ENCODE peak calls at places on chromosomes 13 and 19, in nine cellular contexts. O is fibroblast of lung, I is heart right ventricle, V is cardiac muscle cell, M is foreskin fibroblast, A is astrocyte of the spinal cord, G is heart left ventricle, C is testis, W is AG10803. E is an unnamed sample.

GRCh38 chr19:1230585-1231489 is 7.0 kb downstream of the CBARP start:
- DNase-seq in O (no peak), I (no peak), V (no peak), M (no peak), A (no peak), G (no peak), C (no peak), W (no peak), E (no peak)

GRCh38 chr19:29478578-29479565 is 46.9 kb upstream of the VSTM2B start:
- DNase-seq in O (no peak), I (no peak), V (peak; percentile 65), M (no peak), A (no peak), G (no peak), C (no peak), W (peak; percentile 8), E (no peak)

GRCh38 chr19:5880604-5881078 is 10.3 kb upstream of the FUT5 start:
- DNase-seq in O (peak; percentile 72), I (peak; percentile 76), V (peak; percentile 92), M (peak; percentile 38), A (peak; percentile 66), G (peak; percentile 77), C (peak; percentile 51), W (peak; percentile 88), E (no peak)

GRCh38 chr19:48487944-48488343 is 18.8 kb downstream of the CYTH2 start:
- DNase-seq in O (peak; percentile 81), I (peak; percentile 65), V (no peak), M (peak; percentile 86), A (peak; percentile 71), G (peak; percentile 73), C (no peak), W (peak; percentile 87), E (no peak)

GRCh38 chr19:15378529-15379082 is 981 bp downstream of the AKAP8 start:
- DNase-seq in O (peak; percentile 40), I (no peak), V (peak; percentile 71), M (peak; percentile 50), A (peak; percentile 38), G (no peak), C (peak; percentile 68), W (peak; percentile 49), E (peak; percentile 36)

GRCh38 chr13:51976423-51976822 is 34.8 kb downstream of the ATP7B start:
- DNase-seq in O (no peak), I (no peak), V (no peak), M (no peak), A (no peak), G (no peak), C (no peak), W (no peak), E (no peak)

GRCh38 chr19:15170345-15170744 is 30.4 kb downstream of the NOTCH3 start:
- DNase-seq in O (no peak), I (no peak), V (no peak), M (no peak), A (no peak), G (no peak), C (no peak), W (no peak), E (no peak)

GRCh38 chr19:18456974-18457373 is 19.0 kb upstream of the ISYNA1 start:
- DNase-seq in O (no peak), I (peak; percentile 68), V (no peak), M (no peak), A (no peak), G (no peak), C (peak; percentile 77), W (no peak), E (no peak)

GRCh38 chr13:89923052-89923451 is 1424.4 kb upstream of the MIR17HG start:
- DNase-seq in O (no peak), I (no peak), V (no peak), M (no peak), A (no peak), G (no peak), C (no peak), W (no peak), E (no peak)

GRCh38 chr13:89920461-89920860 is 1427.0 kb upstream of the MIR17HG start:
- DNase-seq in O (no peak), I (no peak), V (no peak), M (no peak), A (no peak), G (no peak), C (no peak), W (no peak), E (no peak)

GRCh38 chr13:89930861-89931260 is 1416.6 kb upstream of the MIR17HG start:
- DNase-seq in O (no peak), I (no peak), V (no peak), M (no peak), A (no peak), G (no peak), C (no peak), W (no peak), E (no peak)

GRCh38 chr13:89923731-89924130 is 1423.8 kb upstream of the MIR17HG start:
- DNase-seq in O (peak; percentile 30), I (no peak), V (no peak), M (no peak), A (peak; percentile 35), G (no peak), C (no peak), W (no peak), E (no peak)

GRCh38 chr13:89925107-89925506 is 1422.4 kb upstream of the MIR17HG start:
- DNase-seq in O (peak; percentile 20), I (no peak), V (peak; percentile 58), M (no peak), A (peak; percentile 43), G (no peak), C (no peak), W (peak; percentile 3), E (no peak)
- TF ChIP-seq CTCF in O (no peak), I (peak; percentile 34), V (peak; percentile 36), M (no peak), A (peak; percentile 61), G (peak; percentile 16), C (no peak), W (peak; percentile 29), E (no peak)

GRCh38 chr19:9407827-9408226 is 27.5 kb downstream of the ZNF266 start:
- DNase-seq in O (no peak), I (no peak), V (no peak), M (no peak), A (no peak), G (no peak), C (no peak), W (no peak), E (no peak)

DNA sequence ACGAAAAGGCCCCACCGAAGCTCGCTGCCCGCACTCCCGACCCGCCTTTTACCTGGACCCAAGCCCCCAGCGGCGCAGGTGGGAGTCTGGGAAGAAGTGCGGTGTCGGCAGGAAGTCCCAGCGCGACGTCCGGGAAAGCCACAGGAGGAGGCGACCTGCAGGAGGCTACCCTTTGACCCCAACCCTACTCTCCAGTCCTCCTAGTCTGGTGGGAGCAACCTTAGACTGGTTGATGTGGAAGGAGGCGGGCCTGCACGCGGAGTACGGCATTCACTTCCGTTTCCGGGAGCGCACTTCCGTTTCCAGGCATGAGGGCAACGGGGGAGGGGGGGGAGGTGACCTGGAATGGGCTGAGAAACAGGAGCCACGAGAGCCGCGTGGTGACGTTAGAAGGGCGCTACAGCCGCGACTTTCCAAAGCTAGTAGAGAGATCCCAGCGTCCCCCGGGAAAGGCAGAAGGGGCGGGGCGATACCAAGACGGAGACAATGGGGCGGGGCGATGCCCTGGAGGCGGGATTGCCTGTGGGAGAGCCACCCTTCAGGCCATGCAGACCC is 28.5 kb downstream of the ZNF266 start:
- DNase-seq in O (peak; percentile 87), I (peak; percentile 82), V (no peak), M (peak; percentile 94), A (peak; percentile 83), G (peak; percentile 83), C (peak; percentile 96), W (peak; percentile 84), E (no peak)
- H3K4me3 ChIP-seq in O (peak overlapping the region; percentile 72), I (peak overlapping the region; percentile 76), V (no peak overlapping the region), M (peak overlapping the region; percentile 79), A (peak overlapping the region; percentile 71), G (peak overlapping the region; percentile 66), C (peak overlapping the region; percentile 55), W (peak overlapping the region; percentile 87), E (no peak overlapping the region)

GRCh38 chr19:52603558-52604207 is 33.6 kb downstream of the ZNF701 start:
- DNase-seq in O (peak; percentile 18), I (no peak), V (no peak), M (peak; percentile 53), A (no peak), G (no peak), C (no peak), W (peak; percentile 61), E (no peak)

GRCh38 chr19:52600639-52601024 is 30.5 kb downstream of the ZNF701 start:
- DNase-seq in O (no peak), I (peak; percentile 36), V (no peak), M (peak; percentile 10), A (no peak), G (no peak), C (peak; percentile 21), W (no peak), E (no peak)

GRCh38 chr19:52602931-52603330 is 32.8 kb downstream of the ZNF701 start:
- DNase-seq in O (peak; percentile 6), I (no peak), V (no peak), M (no peak), A (no peak), G (no peak), C (no peak), W (no peak), E (no peak)

GRCh38 chr19:52599241-52599640 is 29.2 kb downstream of the ZNF701 start:
- DNase-seq in O (no peak), I (no peak), V (no peak), M (no peak), A (no peak), G (no peak), C (no peak), W (no peak), E (no peak)

DNA sequence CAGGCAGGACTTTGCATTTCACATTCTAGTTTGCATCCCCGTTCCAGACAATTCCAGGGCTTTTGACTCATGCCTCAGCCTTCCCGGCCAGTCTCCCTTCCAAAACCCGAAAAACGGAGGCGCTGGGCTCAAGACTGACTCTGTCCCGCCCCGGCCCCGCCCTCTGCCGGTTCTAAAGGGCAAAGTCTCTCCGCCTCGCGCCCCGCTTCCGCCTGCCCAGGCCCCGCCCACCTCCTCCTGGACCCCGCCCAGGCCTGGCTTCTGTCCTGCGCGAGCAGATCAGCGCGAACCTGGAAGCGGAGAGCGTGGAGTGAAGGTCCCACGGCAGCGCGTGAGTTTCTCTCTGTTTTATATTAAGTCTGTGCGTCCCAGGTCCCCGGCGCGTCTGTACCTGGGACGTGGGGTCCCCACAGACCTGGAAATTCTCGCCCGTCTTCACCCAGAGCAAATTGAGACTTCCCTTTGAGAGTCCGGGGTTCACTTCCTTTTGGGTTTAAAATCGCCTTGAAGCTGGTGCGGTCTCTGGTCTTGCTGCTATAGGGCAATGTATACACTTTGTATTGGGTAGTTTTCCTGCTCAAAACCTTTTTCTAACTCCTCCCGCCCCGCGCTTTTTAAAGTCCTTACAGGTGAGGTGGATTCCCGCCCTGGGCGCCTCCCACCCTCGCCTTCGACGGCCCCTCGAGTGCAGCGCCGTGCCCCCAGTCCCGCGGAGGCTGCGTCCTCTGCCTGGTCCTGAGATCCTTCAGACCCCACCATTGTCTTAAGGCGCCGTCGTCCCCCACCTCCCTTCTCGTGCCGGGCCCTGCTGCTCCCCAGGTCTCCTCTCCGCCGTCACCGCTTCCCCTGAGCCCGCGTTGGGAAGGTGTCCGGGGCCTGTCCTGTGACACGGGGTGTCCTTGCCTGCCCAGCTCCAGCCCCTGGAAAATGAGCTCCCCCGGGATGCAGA is 31.2 kb downstream of the ZNF701 start:
- DNase-seq in O (peak; percentile 88), I (peak; percentile 96), V (peak; percentile 94), M (peak; percentile 90), A (peak; percentile 90), G (peak; percentile 94), C (peak; percentile 94), W (peak; percentile 89), E (peak; percentile 53)
- TF ChIP-seq CTCF in O (peak; percentile 24), I (peak; percentile 68), V (peak; percentile 26), M (peak; percentile 11), A (peak; percentile 37), G (peak; percentile 53), C (no peak), W (peak; percentile 31), E (peak; percentile 19)

GRCh38 chr19:16588089-16588823 is 16.0 kb upstream of the SLC35E1 start:
- DNase-seq in O (peak; percentile 50), I (peak; percentile 34), V (peak; percentile 55), M (no peak), A (peak; percentile 16), G (no peak), C (peak; percentile 64), W (no peak), E (peak; percentile 90)

GRCh38 chr19:16587031-16588023 is 15.1 kb upstream of the SLC35E1 start:
- DNase-seq in O (peak; percentile 71), I (no peak), V (peak; percentile 63), M (peak; percentile 42), A (peak; percentile 33), G (no peak), C (peak; percentile 80), W (peak; percentile 69), E (no peak)

GRCh38 chr19:16589917-16590316 is 17.7 kb upstream of the SLC35E1 start:
- DNase-seq in O (no peak), I (no peak), V (no peak), M (no peak), A (no peak), G (no peak), C (no peak), W (no peak), E (no peak)

GRCh38 chr19:16590876-16591802 is 18.9 kb upstream of the SLC35E1 start:
- DNase-seq in O (no peak), I (no peak), V (no peak), M (no peak), A (no peak), G (no peak), C (no peak), W (no peak), E (no peak)

DNA sequence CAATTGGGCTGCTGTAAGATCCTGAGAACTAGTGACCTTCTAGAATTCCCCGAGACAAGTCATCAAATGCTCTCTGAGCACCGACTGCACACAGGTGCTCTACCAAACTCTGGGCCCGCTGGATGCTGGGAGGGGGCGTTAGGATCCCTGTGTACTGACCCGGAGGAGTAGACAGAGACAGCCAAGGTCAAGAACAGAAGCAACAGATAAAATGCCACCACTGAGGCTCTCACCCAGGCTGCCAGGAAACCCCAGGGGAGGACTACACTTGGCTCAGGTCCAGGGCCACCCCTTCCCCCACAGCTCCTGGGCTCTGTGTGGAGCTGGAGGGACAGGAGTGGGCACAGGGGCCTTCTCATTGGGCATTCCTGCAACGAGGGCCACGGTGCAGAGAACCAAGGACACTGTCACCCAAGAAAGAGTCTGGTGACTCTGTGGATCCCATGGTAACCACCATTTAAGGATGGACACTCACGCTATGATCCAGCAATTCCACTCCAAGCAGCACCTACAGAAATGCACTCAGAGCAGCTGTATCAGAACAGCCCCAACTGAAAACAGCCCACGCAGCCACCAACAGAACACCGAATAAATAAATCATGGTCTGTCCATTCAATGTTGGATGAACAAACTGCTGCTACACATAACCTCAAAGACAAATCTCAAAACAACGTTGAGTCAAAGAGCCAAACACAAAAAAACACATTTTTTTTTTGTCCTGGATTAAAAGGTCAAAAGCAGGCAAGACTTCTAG is 16.8 kb upstream of the SLC35E1 start:
- DNase-seq in O (no peak), I (no peak), V (no peak), M (no peak), A (no peak), G (no peak), C (peak; percentile 65), W (no peak), E (no peak)
- H3K4me3 ChIP-seq in O (no peak overlapping the region), I (no peak overlapping the region), V (no peak overlapping the region), M (no peak overlapping the region), A (no peak overlapping the region), G (no peak overlapping the region), C (no peak overlapping the region), W (no peak overlapping the region), E (peak overlapping the region; percentile 80)